ENCODE peak calls at places on chromosomes 4 and X, in eight cellular contexts. N is GM23338, F is Panc1, Z is suprapubic skin, O is K562, W is sigmoid colon, H is GM12892, B is breast epithelium. S is an unnamed sample.

GRCh38 chr4:188092824-188093223 is 16.6 kb downstream of the TRIML2 start:
- DNase-seq in N (no peak), Z (no peak), W (no peak), O (no peak), F (no peak), H (no peak), B (no peak), S (no peak)

GRCh38 chr4:7813674-7814073 is 126.0 kb downstream of the AFAP1 start:
- DNase-seq in B (no peak), Z (no peak), N (no peak), O (no peak), F (no peak), W (peak; percentile 26), H (no peak), S (no peak)

GRCh38 chr4:186685744-186686143 is 37.9 kb downstream of the FAT1 start:
- DNase-seq in Z (no peak), N (peak; percentile 42), O (no peak), B (no peak), H (no peak), W (no peak), F (peak; percentile 75), S (no peak)

GRCh38 chrX:136574548-136574947 is 42.5 kb downstream of the VGLL1 start:
- DNase-seq in Z (no peak), W (no peak), O (peak; percentile 2), F (no peak), H (no peak), N (no peak), B (no peak), S (no peak)

GRCh38 chr4:7428261-7429068 is 6.3 kb downstream of the PSAPL1 start:
- DNase-seq in B (no peak), Z (peak; percentile 75), H (no peak), O (no peak), N (peak; percentile 45), W (peak; percentile 55), F (no peak), S (no peak)

GRCh38 chr4:189940178-189941004 is at the start of gene FRG1:
- DNase-seq in O (peak; percentile 95), B (peak; percentile 90), N (peak; percentile 93), Z (peak; percentile 96), W (peak; percentile 97), H (peak; percentile 68), F (peak; percentile 32), S (peak; percentile 75)

GRCh38 chr4:91170756-91171155 is 1043.6 kb downstream of the CCSER1 start:
- DNase-seq in F (no peak), Z (no peak), N (no peak), W (no peak), H (no peak), O (no peak), B (no peak), S (no peak)

GRCh38 chrX:12758291-12758690 is 32.9 kb upstream of the PRPS2 start:
- DNase-seq in W (no peak), B (no peak), N (no peak), F (no peak), Z (no peak), O (no peak), H (no peak), S (no peak)

GRCh38 chrX:16748425-16748824 is 29.0 kb downstream of the SYAP1 start:
- DNase-seq in W (no peak), N (no peak), H (no peak), O (no peak), Z (no peak), F (no peak), B (no peak), S (no peak)

GRCh38 chr4:43843501-43843900 is 605.1 kb downstream of the KCTD8 start:
- DNase-seq in O (no peak), B (no peak), H (no peak), N (peak; percentile 36), Z (no peak), W (no peak), F (no peak), S (no peak)

GRCh38 chrX:123698979-123699378 is 33.9 kb downstream of the THOC2 start:
- DNase-seq in N (no peak), B (no peak), H (no peak), O (no peak), F (no peak), W (no peak), Z (no peak), S (no peak)

GRCh38 chr4:123449362-123449761 is 52.8 kb downstream of the SPRY1 start:
- DNase-seq in N (no peak), B (no peak), Z (no peak), F (no peak), O (no peak), W (no peak), H (no peak), S (no peak)

GRCh38 chr4:56215901-56216300 is 171.4 kb downstream of the AASDH start:
- DNase-seq in O (no peak), N (peak; percentile 43), H (no peak), Z (no peak), F (no peak), W (no peak), B (no peak), S (no peak)

GRCh38 chrX:11437642-11438379 is 144.6 kb downstream of the AMELX start:
- DNase-seq in O (peak; percentile 81), W (no peak), H (no peak), N (no peak), Z (no peak), F (no peak), B (no peak), S (no peak)

GRCh38 chrX:50609796-50610195 is 139.2 kb upstream of the DGKK start:
- DNase-seq in W (no peak), H (no peak), N (no peak), O (no peak), F (no peak), B (no peak), Z (no peak), S (no peak)

GRCh38 chrX:19563746-19564145 is 48.4 kb upstream of the MAP3K15 start:
- DNase-seq in W (no peak), O (no peak), F (no peak), N (no peak), B (no peak), Z (no peak), H (no peak), S (no peak)

GRCh38 chrX:148043456-148043855 is 62.3 kb downstream of the FMR1NB start:
- DNase-seq in N (no peak), H (no peak), W (no peak), Z (no peak), F (no peak), O (no peak), B (no peak), S (no peak)

DNA sequence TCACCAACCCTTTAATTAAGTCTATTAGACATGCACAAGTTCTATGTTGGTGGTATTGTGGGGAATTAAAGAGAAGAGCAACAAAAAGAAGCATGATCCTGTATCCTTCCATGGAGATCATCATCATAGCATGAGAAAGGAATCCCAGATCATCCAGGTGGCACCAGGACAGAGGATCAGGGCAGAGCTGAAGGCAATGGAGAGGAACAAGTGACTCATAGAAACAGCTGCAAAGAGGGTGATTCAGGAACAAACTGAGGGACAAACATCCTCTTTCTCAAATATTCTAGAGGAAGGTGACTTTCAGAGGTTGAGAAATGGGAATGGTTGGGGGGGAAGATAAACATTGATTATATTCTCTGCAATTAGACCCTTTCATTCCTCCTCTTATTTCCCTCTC is 105.5 kb upstream of the OTUD4 start:
- DNase-seq in O (no peak), F (no peak), Z (no peak), N (no peak), B (no peak), H (no peak), W (no peak), S (no peak)
- TF ChIP-seq POLR2AphosphoS5 in O (no peak), F (no peak), Z (no peak), N (no peak), B (no peak), H (no peak), W (no peak), S (no peak)

GRCh38 chr4:677431-678293 is 3.3 kb downstream of the MYL5 start:
- DNase-seq in O (no peak), H (no peak), W (no peak), Z (peak; percentile 80), F (no peak), N (no peak), B (no peak), S (no peak)
- TF ChIP-seq POLR2AphosphoS5 in O (no peak), H (peak; percentile 18), W (no peak), Z (no peak), F (no peak), N (no peak), B (no peak), S (no peak)

GRCh38 chr4:10119263-10119662 is 2.7 kb upstream of the WDR1 start:
- DNase-seq in B (no peak), Z (no peak), F (no peak), H (no peak), W (no peak), O (no peak), N (peak; percentile 1), S (no peak)
- TF ChIP-seq POLR2AphosphoS5 in B (no peak), Z (no peak), F (no peak), H (no peak), W (no peak), O (no peak), N (no peak), S (no peak)

GRCh38 chr4:1299301-1299860 is 9.7 kb downstream of the MAEA start:
- DNase-seq in W (peak; percentile 45), F (no peak), H (no peak), B (no peak), O (no peak), N (no peak), Z (no peak), S (no peak)
- TF ChIP-seq POLR2AphosphoS5 in W (no peak), F (no peak), H (no peak), B (no peak), O (no peak), N (no peak), Z (no peak), S (no peak)

DNA sequence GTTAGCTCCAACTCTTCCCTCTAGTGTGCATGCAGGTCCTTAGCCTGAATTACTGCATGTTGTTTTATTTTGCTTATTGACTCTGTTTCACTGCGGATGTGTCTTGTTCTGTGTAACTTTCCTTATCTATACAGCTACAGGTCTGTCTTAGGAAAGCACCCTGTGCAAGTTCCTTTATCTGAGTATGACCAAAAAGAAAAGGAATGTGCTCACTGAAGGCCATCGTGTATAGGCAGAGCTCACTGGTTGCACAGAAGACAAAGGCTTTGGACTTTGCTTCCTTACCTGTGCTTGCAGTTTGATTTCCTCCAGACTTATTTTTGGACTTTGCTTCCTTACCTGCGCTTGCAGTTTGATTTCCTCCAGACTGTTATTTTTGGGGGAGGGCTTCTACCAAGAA is 25.2 kb upstream of the UGT2B11 start:
- DNase-seq in H (no peak), W (no peak), O (peak; percentile 44), Z (no peak), F (no peak), N (no peak), B (no peak), S (no peak)
- TF ChIP-seq POLR2AphosphoS5 in H (no peak), W (no peak), O (no peak), Z (no peak), F (no peak), N (no peak), B (no peak), S (no peak)

S was measured in GM12891.